ENCODE peak calls at places on chromosomes 12 and 14, in ten cellular contexts. V, H, D, C, X, E, G, J, T and M are unnamed samples.

GRCh38 chr12:90977224-90977623 is 22.2 kb upstream of the CCER1 start:
- DNase-seq in V (no peak), H (no peak), D (no peak), C (no peak), X (no peak), E (no peak), G (no peak), J (no peak), T (no peak), M (no peak)

GRCh38 chr12:111038941-111039340 is 118.6 kb upstream of the MYL2 start:
- DNase-seq in V (no peak), H (no peak), D (no peak), C (peak), X (no peak), E (no peak), G (no peak), J (no peak), T (no peak), M (no peak)

GRCh38 chr12:71693126-71693525 is 7.2 kb downstream of the TMEM19 start:
- DNase-seq in V (no peak), H (no peak), D (no peak), C (no peak), X (no peak), E (no peak), G (no peak), J (no peak), T (no peak), M (no peak)

GRCh38 chr12:46965137-46965536 is 114.3 kb upstream of the PCED1B start:
- DNase-seq in V (no peak), H (no peak), D (no peak), C (no peak), X (no peak), E (no peak), G (no peak), J (no peak), T (no peak), M (no peak)

GRCh38 chr12:31465002-31465401 is 125.9 kb downstream of the DENND5B start:
- DNase-seq in V (no peak), H (no peak), D (no peak), C (no peak), X (no peak), E (no peak), G (no peak), J (no peak), T (no peak), M (no peak)

GRCh38 chr12:29317556-29318363 is 63.2 kb downstream of the ERGIC2 start:
- DNase-seq in V (peak), H (no peak), D (no peak), C (peak), X (no peak), E (peak), G (peak), J (peak), T (no peak), M (no peak)

GRCh38 chr14:55128386-55129085 is 516 bp upstream of the LGALS3 start:
- DNase-seq in V (no peak), H (no peak), D (no peak), C (no peak), X (no peak), E (no peak), G (no peak), J (no peak), T (no peak), M (no peak)

GRCh38 chr14:103530390-103530789 is 1.4 kb downstream of the TRMT61A start:
- DNase-seq in V (peak), H (no peak), D (no peak), C (no peak), X (no peak), E (no peak), G (no peak), J (no peak), T (no peak), M (no peak)

GRCh38 chr12:98998697-98999299 is 353.7 kb downstream of the APAF1 start:
- DNase-seq in V (no peak), H (no peak), D (peak), C (peak), X (no peak), E (peak), G (peak), J (peak), T (no peak), M (no peak)

GRCh38 chr12:101297661-101298060 is 17.8 kb downstream of the UTP20 start:
- DNase-seq in V (no peak), H (no peak), D (no peak), C (no peak), X (no peak), E (no peak), G (no peak), J (no peak), T (no peak), M (no peak)

GRCh38 chr14:21923820-21924219 is 250.2 kb upstream of the OR4E1 start:
- DNase-seq in V (no peak), H (no peak), D (no peak), C (peak), X (no peak), E (no peak), G (no peak), J (no peak), T (no peak), M (no peak)

GRCh38 chr12:52020539-52021336 is 14.0 kb downstream of the TAMALIN start:
- DNase-seq in V (peak), H (peak), D (no peak), C (peak), X (no peak), E (no peak), G (peak), J (no peak), T (no peak), M (no peak)

GRCh38 chr12:132302466-132303358 is 26.7 kb downstream of the GALNT9 start:
- DNase-seq in V (no peak), H (no peak), D (no peak), C (no peak), X (no peak), E (no peak), G (no peak), J (no peak), T (no peak), M (no peak)

GRCh38 chr12:108129017-108129812 is at the start of gene WSCD2:
- DNase-seq in V (peak), H (peak), D (no peak), C (no peak), X (no peak), E (peak), G (no peak), J (no peak), T (peak), M (no peak)

GRCh38 chr14:75092698-75093097 is 23.3 kb downstream of the ZC2HC1C start:
- DNase-seq in V (no peak), H (no peak), D (no peak), C (no peak), X (no peak), E (no peak), G (no peak), J (no peak), T (no peak), M (no peak)

GRCh38 chr14:63656194-63656593 is 14.5 kb upstream of the WDR89 start:
- DNase-seq in V (no peak), H (no peak), D (no peak), C (no peak), X (no peak), E (no peak), G (no peak), J (no peak), T (no peak), M (no peak)

GRCh38 chr14:53006931-53007330 is 56.1 kb upstream of the FERMT2 start:
- DNase-seq in V (no peak), H (no peak), D (no peak), C (no peak), X (no peak), E (no peak), G (no peak), J (no peak), T (no peak), M (no peak)

GRCh38 chr14:78638926-78639325 is 468.8 kb downstream of the NRXN3 start:
- DNase-seq in V (peak), H (no peak), D (no peak), C (no peak), X (no peak), E (no peak), G (no peak), J (no peak), T (no peak), M (no peak)

GRCh38 chr14:60980811-60981625 is at the start of the genes SLC38A6 and TRMT5:
- DNase-seq in V (peak), H (peak), D (peak), C (peak), X (peak), E (peak), G (peak), J (peak), T (peak), M (peak)

GRCh38 chr14:81771876-81772275 is 238.2 kb upstream of the SEL1L start:
- DNase-seq in V (no peak), H (no peak), D (no peak), C (no peak), X (no peak), E (no peak), G (no peak), J (no peak), T (no peak), M (no peak)

GRCh38 chr12:73460212-73460611 is 1077.4 kb upstream of the ATXN7L3B start:
- DNase-seq in V (no peak), H (no peak), D (no peak), C (no peak), X (no peak), E (no peak), G (no peak), J (no peak), T (no peak), M (no peak)

GRCh38 chr14:100569734-100570251 is 17.4 kb downstream of the BEGAIN start:
- DNase-seq in V (no peak), H (no peak), D (no peak), C (no peak), X (no peak), E (no peak), G (no peak), J (no peak), T (no peak), M (no peak)

GRCh38 chr14:52834440-52834842 is 43.0 kb upstream of the GNPNAT1 start:
- DNase-seq in V (no peak), H (no peak), D (peak), C (no peak), X (no peak), E (no peak), G (no peak), J (no peak), T (no peak), M (no peak)

GRCh38 chr12:13959131-13959734 is 22.2 kb downstream of the GRIN2B start:
- DNase-seq in V (peak), H (no peak), D (no peak), C (no peak), X (no peak), E (no peak), G (no peak), J (no peak), T (no peak), M (no peak)

GRCh38 chr14:33406766-33407165 is 468.1 kb downstream of the NPAS3 start:
- DNase-seq in V (no peak), H (no peak), D (no peak), C (no peak), X (no peak), E (no peak), G (no peak), J (no peak), T (no peak), M (no peak)

GRCh38 chr14:78997811-78998210 is 827.6 kb downstream of the NRXN3 start:
- DNase-seq in V (no peak), H (no peak), D (no peak), C (no peak), X (no peak), E (no peak), G (no peak), J (no peak), T (no peak), M (no peak)

GRCh38 chr14:73232984-73233383 is 4.3 kb upstream of the PAPLN start:
- DNase-seq in V (peak), H (no peak), D (no peak), C (no peak), X (no peak), E (no peak), G (no peak), J (no peak), T (no peak), M (no peak)

GRCh38 chr14:31420319-31421081 is at the start of gene HEATR5A:
- DNase-seq in V (peak), H (peak), D (peak), C (peak), X (peak), E (peak), G (peak), J (no peak), T (peak), M (peak)

GRCh38 chr12:120119395-120119973 is 2.9 kb upstream of the RAB35 start:
- DNase-seq in V (no peak), H (no peak), D (no peak), C (peak), X (no peak), E (no peak), G (no peak), J (no peak), T (no peak), M (no peak)

GRCh38 chr12:72081787-72082186 is 143.1 kb downstream of the TPH2 start:
- DNase-seq in V (no peak), H (no peak), D (no peak), C (no peak), X (no peak), E (no peak), G (no peak), J (no peak), T (no peak), M (no peak)